ENCODE peak calls at places on chromosomes 13 and 19, in six cellular contexts. U is progenitor cell of endocrine pancreas; L is central memory CD4-positive, alpha-beta T cell; I is stimulated activated CD4-positive, alpha-beta T cell treated with anti-CD3 and anti-CD28 coated beads, Interleukin-15, amount 100 ng/mL, for 1 hour; N is fibroblast of the aortic adventitia; F is MCF 10A. D is an unnamed sample.

GRCh38 chr13:63625869-63626268 is 2210.2 kb upstream of the PCDH20 start:
- DNase-seq in U (no peak), F (peak), N (no peak), L (no peak), I (no peak), D (peak)

GRCh38 chr13:86087241-86087640 is 288.0 kb upstream of the SLITRK6 start:
- DNase-seq in I (no peak), U (no peak), L (no peak), F (peak), N (no peak), D (no peak)

GRCh38 chr13:105569816-105570215 is 965.6 kb downstream of the EFNB2 start:
- DNase-seq in F (no peak), U (no peak), I (no peak), L (no peak), N (no peak), D (no peak)

GRCh38 chr13:113656831-113657671 is 947 bp downstream of the ATP4B start:
- DNase-seq in F (no peak), L (no peak), I (no peak), U (no peak), N (no peak), D (no peak)

GRCh38 chr19:49110567-49110966 is 3.6 kb upstream of the LIN7B start:
- DNase-seq in I (no peak), N (peak), U (no peak), F (no peak), L (no peak), D (no peak)

GRCh38 chr13:112917731-112918130 is 51.3 kb upstream of the MCF2L start:
- DNase-seq in L (no peak), F (no peak), U (no peak), I (no peak), N (no peak), D (no peak)

GRCh38 chr19:50314724-50315700 is 14.2 kb downstream of the KCNC3 start:
- DNase-seq in L (no peak), F (no peak), U (no peak), I (no peak), N (no peak), D (no peak)

GRCh38 chr19:5096536-5096935 is 127.6 kb downstream of the KDM4B start:
- DNase-seq in I (no peak), F (no peak), N (no peak), L (no peak), U (no peak), D (peak)

GRCh38 chr19:497861-498590 is 1.7 kb downstream of the MADCAM1 start:
- DNase-seq in I (no peak), N (no peak), U (no peak), L (no peak), F (no peak), D (no peak)

GRCh38 chr13:111143875-111144540 is 28.9 kb downstream of the ARHGEF7 start:
- DNase-seq in L (no peak), I (no peak), N (peak), F (no peak), U (no peak), D (no peak)

GRCh38 chr13:32905864-32906180 is 110.4 kb upstream of the KL start:
- DNase-seq in N (peak), U (no peak), F (no peak), L (no peak), I (no peak), D (no peak)

GRCh38 chr13:67439365-67439764 is 209.2 kb upstream of the PCDH9 start:
- DNase-seq in N (no peak), I (no peak), F (no peak), U (no peak), L (no peak), D (no peak)

GRCh38 chr19:52120286-52120685 is 19.5 kb downstream of the ZNF616 start:
- DNase-seq in L (no peak), I (no peak), N (no peak), U (no peak), F (no peak), D (no peak)

GRCh38 chr19:4541114-4541805 is 1.4 kb upstream of the LRG1 start:
- DNase-seq in L (no peak), N (no peak), F (no peak), U (no peak), I (no peak), D (no peak)

GRCh38 chr19:58203814-58204475 is 21.1 kb downstream of the ZNF274 start:
- DNase-seq in I (no peak), U (no peak), F (no peak), N (no peak), L (no peak), D (no peak)

GRCh38 chr19:39599116-39599515 is 3.2 kb upstream of the LGALS13 start:
- DNase-seq in L (no peak), U (peak), F (peak), N (peak), I (no peak), D (peak)

GRCh38 chr19:42074513-42075363 is 1.2 kb upstream of the ZNF574 start:
- DNase-seq in L (no peak), U (no peak), N (no peak), I (no peak), F (no peak), D (peak)